ENCODE peak calls at places on chromosomes 3 and 15, in nine cellular contexts. D is breast epithelium; T is bronchial epithelial cell; Q is fibroblast of lung; K is CD4-positive, alpha-beta memory T cell; Y is skeletal muscle cell; E is CD8-positive, alpha-beta memory T cell; W is mammary epithelial cell; F is Peyer's patch. I is an unnamed sample.

GRCh38 chr3:24272875-24273274 is 221.8 kb downstream of the THRB start:
- DNase-seq in D (no peak), W (peak), Y (no peak), T (peak), Q (peak), F (no peak), E (no peak), K (no peak), I (no peak)

GRCh38 chr3:128237348-128238099 is 84.2 kb downstream of the EEFSEC start:
- DNase-seq in Q (no peak), Y (no peak), T (no peak), W (no peak), F (no peak), E (no peak), D (no peak), K (no peak), I (no peak)

GRCh38 chr3:53161345-53161819 is 373 bp downstream of the PRKCD start:
- DNase-seq in T (no peak), F (no peak), K (no peak), W (no peak), Q (no peak), E (no peak), Y (no peak), D (no peak), I (no peak)

GRCh38 chr3:19124752-19125151 is 23.6 kb upstream of the KCNH8 start:
- DNase-seq in T (no peak), F (no peak), Y (no peak), Q (no peak), W (no peak), D (no peak), E (no peak), K (no peak), I (no peak)

GRCh38 chr15:38610748-38611147 is 46.1 kb upstream of the RASGRP1 start:
- DNase-seq in Y (no peak), T (no peak), K (peak), D (no peak), Q (no peak), E (peak), F (no peak), W (no peak), I (no peak)

GRCh38 chr3:123383101-123384053 is 65.5 kb downstream of the ADCY5 start:
- DNase-seq in W (no peak), T (no peak), Q (peak), Y (peak), D (no peak), K (no peak), E (no peak), F (no peak), I (no peak)

GRCh38 chr3:105594219-105594618 is 227.5 kb downstream of the ALCAM start:
- DNase-seq in Y (no peak), W (peak), Q (peak), E (no peak), F (no peak), D (no peak), T (peak), K (no peak), I (no peak)

GRCh38 chr3:99394831-99395733 is 243.3 kb upstream of the COL8A1 start:
- DNase-seq in Q (peak), D (no peak), E (no peak), T (peak), K (no peak), F (no peak), Y (peak), W (peak), I (no peak)

GRCh38 chr3:98980915-98981596 is 79.6 kb upstream of the DCBLD2 start:
- DNase-seq in Q (peak), W (peak), D (no peak), E (no peak), T (peak), Y (peak), K (no peak), F (no peak), I (no peak)

GRCh38 chr3:123328851-123329635 is 119.8 kb downstream of the ADCY5 start:
- DNase-seq in Y (no peak), Q (peak), W (peak), E (peak), K (peak), T (peak), D (peak), F (peak), I (peak)

GRCh38 chr15:65954289-65954741 is 85.0 kb downstream of the RAB11A start:
- DNase-seq in Q (peak), T (peak), F (no peak), W (peak), Y (peak), K (no peak), D (peak), E (no peak), I (no peak)

GRCh38 chr3:118932822-118933558 is 101.7 kb downstream of the IGSF11 start:
- DNase-seq in E (no peak), F (no peak), W (no peak), D (peak), K (no peak), Y (no peak), Q (no peak), T (no peak), I (no peak)

GRCh38 chr3:157810924-157811718 is 295.1 kb downstream of the SHOX2 start:
- DNase-seq in T (no peak), F (no peak), Q (no peak), K (no peak), Y (no peak), D (no peak), W (no peak), E (no peak), I (no peak)

GRCh38 chr3:172106989-172107388 is 67.6 kb downstream of the FNDC3B start:
- DNase-seq in Q (peak), K (peak), W (no peak), D (no peak), Y (no peak), E (peak), F (peak), T (peak), I (peak)

GRCh38 chr3:38153986-38154608 is 11.2 kb upstream of the OXSR1 start:
- DNase-seq in W (peak), F (no peak), T (peak), Y (peak), K (no peak), Q (peak), D (peak), E (no peak), I (no peak)

GRCh38 chr15:80997692-80998091 is 3.0 kb upstream of the TLNRD1 start:
- DNase-seq in T (no peak), E (no peak), D (no peak), Q (no peak), K (no peak), F (no peak), W (no peak), Y (no peak), I (no peak)

GRCh38 chr15:66515901-66516322 is 10.8 kb downstream of the ZWILCH start:
- DNase-seq in E (no peak), K (no peak), D (no peak), Q (peak), F (no peak), T (no peak), Y (no peak), W (no peak), I (no peak)

GRCh38 chr3:25171118-25171912 is 256.7 kb upstream of the RARB start:
- DNase-seq in Y (no peak), E (no peak), Q (no peak), F (no peak), K (no peak), D (no peak), T (no peak), W (no peak), I (no peak)

GRCh38 chr3:167909443-167910287 is 174.1 kb downstream of the SERPINI1 start:
- DNase-seq in K (no peak), Y (no peak), T (no peak), W (no peak), D (no peak), E (no peak), Q (no peak), F (no peak), I (no peak)

GRCh38 chr3:116440196-116440595 is 5.1 kb downstream of the LSAMP start:
- DNase-seq in T (peak), F (no peak), Y (peak), E (no peak), Q (peak), D (no peak), K (no peak), W (peak), I (no peak)

GRCh38 chr15:69318033-69318432 is 19.3 kb downstream of the PAQR5 start:
- DNase-seq in Y (no peak), F (no peak), K (no peak), W (no peak), T (no peak), Q (no peak), D (no peak), E (no peak), I (no peak)

GRCh38 chr3:62110801-62111200 is 262.5 kb downstream of the FEZF2 start:
- DNase-seq in Y (no peak), Q (peak), E (no peak), W (no peak), T (no peak), K (no peak), F (no peak), D (no peak), I (no peak)

GRCh38 chr15:22952826-22953579 is 27.2 kb downstream of the CYFIP1 start:
- DNase-seq in Y (no peak), T (no peak), D (no peak), W (no peak), Q (no peak), E (no peak), K (no peak), F (no peak), I (no peak)

GRCh38 chr3:75242012-75242411 is 422.1 kb upstream of the FRG2C start:
- DNase-seq in Q (no peak), K (no peak), Y (no peak), E (no peak), D (no peak), F (no peak), T (no peak), W (no peak), I (no peak)

GRCh38 chr3:3259181-3259580 is 79.7 kb upstream of the CRBN start:
- DNase-seq in Q (no peak), T (peak), W (no peak), K (no peak), Y (no peak), E (no peak), D (no peak), F (no peak), I (no peak)

GRCh38 chr3:47005212-47006144 is 26.0 kb downstream of the NBEAL2 start:
- DNase-seq in K (no peak), T (no peak), F (no peak), Y (no peak), W (no peak), D (no peak), Q (no peak), E (no peak), I (no peak)

GRCh38 chr3:42635111-42635510 is 18.4 kb upstream of the ZBTB47 start:
- DNase-seq in Q (peak), D (no peak), F (no peak), E (no peak), Y (no peak), W (peak), T (peak), K (no peak), I (peak)

GRCh38 chr3:171977860-171978259 is 61.5 kb upstream of the FNDC3B start:
- DNase-seq in Q (no peak), E (no peak), K (no peak), W (no peak), F (no peak), T (no peak), D (no peak), Y (no peak), I (no peak)

GRCh38 chr3:124347418-124347817 is 355.5 kb upstream of the ROPN1 start:
- DNase-seq in Y (no peak), K (no peak), F (no peak), E (no peak), D (no peak), T (no peak), Q (no peak), W (peak), I (no peak)

GRCh38 chr15:56045068-56045748 is 51.8 kb upstream of the NEDD4 start:
- DNase-seq in Y (no peak), F (no peak), E (no peak), T (peak), W (peak), K (no peak), D (no peak), Q (no peak), I (no peak)

GRCh38 chr3:196600359-196600758 is 31.9 kb downstream of the FBXO45 start:
- DNase-seq in F (no peak), D (no peak), E (no peak), Q (no peak), K (no peak), T (no peak), Y (no peak), W (no peak), I (no peak)

GRCh38 chr3:13593615-13594014 is 44.7 kb downstream of the FBLN2 start:
- DNase-seq in W (no peak), Q (no peak), E (no peak), F (no peak), T (no peak), Y (no peak), D (no peak), K (no peak), I (no peak)

GRCh38 chr3:13594146-13594545 is 45.2 kb downstream of the FBLN2 start:
- DNase-seq in E (no peak), F (no peak), Y (no peak), Q (no peak), D (no peak), K (no peak), T (no peak), W (no peak), I (no peak)

GRCh38 chr3:13596426-13597205 is 47.7 kb downstream of the FBLN2 start:
- DNase-seq in W (no peak), E (no peak), F (no peak), K (no peak), T (no peak), D (no peak), Y (no peak), Q (no peak), I (no peak)

GRCh38 chr3:13595001-13595421 is 46.1 kb downstream of the FBLN2 start:
- DNase-seq in F (no peak), W (no peak), Q (no peak), Y (no peak), E (no peak), D (no peak), K (no peak), T (no peak), I (no peak)

DNA sequence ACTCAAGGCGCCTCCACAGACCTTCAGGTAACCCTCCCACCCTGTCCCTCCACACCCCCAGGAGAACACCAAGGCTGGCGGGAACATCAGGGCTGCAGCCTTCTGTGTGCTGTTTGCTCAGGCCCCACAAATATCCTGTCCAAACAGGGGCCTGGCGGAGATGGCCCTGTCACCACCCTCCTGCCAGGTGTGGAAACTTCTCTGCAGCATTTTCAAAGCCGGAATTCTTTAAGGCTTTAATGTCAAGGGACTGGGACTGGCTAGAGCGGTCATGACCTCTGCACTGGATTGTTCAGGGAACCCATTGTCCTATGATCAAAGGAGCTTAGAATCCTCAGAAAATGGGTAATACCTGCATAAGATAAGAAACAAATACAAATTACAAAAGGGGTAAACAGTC is 46.6 kb downstream of the FBLN2 start:
- DNase-seq in Q (no peak), F (no peak), D (no peak), T (no peak), E (no peak), Y (no peak), W (no peak), K (no peak), I (no peak)
- H3K4me3 ChIP-seq in Q (no peak), F (no peak), D (no peak), T (no peak), E (no peak), Y (no peak), W (no peak), K (no peak), I (no peak)

DNA sequence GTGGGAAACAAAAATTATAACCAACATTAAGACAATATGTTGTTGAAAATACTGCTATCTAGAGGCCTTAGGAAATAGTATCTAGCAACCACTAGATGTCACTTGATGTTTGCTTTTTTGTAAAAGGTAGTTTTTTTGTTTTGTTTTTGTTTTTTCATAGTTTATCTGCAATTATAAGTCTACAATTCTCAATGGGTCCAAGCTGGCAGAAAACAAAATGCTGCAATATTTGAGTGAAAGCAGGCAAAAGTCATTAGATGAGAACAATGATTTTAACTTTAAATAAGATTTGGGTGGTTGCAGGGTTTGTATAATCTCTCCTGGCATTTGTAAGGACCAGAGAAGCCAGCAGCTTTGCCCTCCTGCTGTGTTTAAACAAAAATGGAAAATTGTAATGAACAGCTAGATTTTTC is 27.0 kb downstream of the DUT start:
- DNase-seq in W (no peak), T (peak), E (no peak), Q (peak), K (no peak), D (no peak), Y (no peak), F (no peak), I (no peak)
- H3K4me3 ChIP-seq in W (no peak), T (no peak), E (no peak), Q (no peak), K (no peak), D (no peak), Y (no peak), F (no peak), I (no peak)

GRCh38 chr3:73623316-73623715 is 1.4 kb downstream of the PDZRN3 start:
- DNase-seq in Y (no peak), K (no peak), Q (no peak), T (no peak), D (no peak), E (no peak), F (no peak), W (no peak), I (no peak)
- H3K4me3 ChIP-seq in Y (peak), K (no peak), Q (peak), T (no peak), D (peak), E (no peak), F (peak), W (no peak), I (no peak)

GRCh38 chr3:178532414-178532813 is 3.8 kb upstream of the KCNMB2 start:
- DNase-seq in Y (no peak), K (no peak), F (no peak), T (peak), W (no peak), D (no peak), E (no peak), Q (peak), I (no peak)

GRCh38 chr3:178538065-178538464 is 1.8 kb downstream of the KCNMB2 start:
- DNase-seq in T (no peak), Q (no peak), F (no peak), W (no peak), K (no peak), D (no peak), Y (no peak), E (no peak), I (no peak)

GRCh38 chr3:178537123-178537754 is 1.0 kb downstream of the KCNMB2 start:
- DNase-seq in K (no peak), D (no peak), Q (no peak), Y (no peak), T (no peak), E (no peak), F (no peak), W (no peak), I (no peak)

GRCh38 chr3:178540184-178540583 is 3.9 kb downstream of the KCNMB2 start:
- DNase-seq in Y (no peak), E (no peak), T (no peak), F (no peak), W (no peak), K (no peak), D (no peak), Q (no peak), I (no peak)

DNA sequence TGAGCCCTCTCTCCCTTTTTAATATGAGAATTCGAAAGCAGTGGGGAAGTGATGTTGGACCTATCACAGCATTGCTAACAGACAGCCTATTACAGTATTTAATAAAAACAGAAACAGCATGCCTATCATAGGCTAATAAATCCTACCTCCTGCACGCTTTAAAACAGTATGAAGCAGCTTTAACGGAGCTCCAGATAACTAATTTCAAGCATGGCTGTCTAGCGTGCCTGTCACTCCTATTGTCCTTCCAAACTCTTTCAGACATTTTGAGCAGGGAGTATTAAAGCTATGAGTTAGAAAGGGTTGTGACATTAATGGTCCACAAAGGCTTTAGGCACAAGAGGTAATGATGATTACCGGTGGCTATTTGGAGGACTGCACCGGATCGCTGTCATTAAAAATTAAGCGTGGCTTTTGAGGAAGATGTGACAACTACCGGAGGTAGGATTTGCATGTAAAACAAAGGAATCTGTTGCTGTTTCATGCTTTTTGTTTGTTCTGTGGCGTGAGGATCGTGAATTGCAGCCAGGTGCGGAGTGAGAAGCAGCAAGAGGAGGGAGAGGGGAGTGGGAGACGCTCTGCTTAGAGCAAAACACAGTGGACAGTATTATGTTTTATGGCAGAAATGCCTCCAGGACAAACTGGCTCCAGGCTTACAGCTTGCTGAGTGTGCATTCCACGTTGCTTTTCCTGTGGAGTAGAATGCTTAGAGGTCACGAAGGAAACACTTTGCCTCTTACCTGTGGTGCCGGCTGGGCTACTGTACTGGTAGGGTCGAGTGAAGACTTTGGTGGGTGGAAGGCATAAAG is at the start of gene KCNMB2:
- DNase-seq in D (no peak), T (no peak), F (no peak), W (no peak), Y (no peak), Q (peak), E (no peak), K (no peak), I (no peak)
- H3K4me3 ChIP-seq in D (peak), T (no peak), F (peak), W (no peak), Y (peak), Q (peak), E (no peak), K (no peak), I (no peak)

GRCh38 chr3:181105636-181106035 is 116.1 kb upstream of the DNAJC19 start:
- DNase-seq in F (no peak), Y (no peak), K (no peak), Q (no peak), D (no peak), T (no peak), W (no peak), E (no peak), I (no peak)
- H3K4me3 ChIP-seq in F (no peak), Y (no peak), K (no peak), Q (no peak), D (no peak), T (no peak), W (no peak), E (no peak), I (no peak)

GRCh38 chr15:99925661-99926461 is 192.6 kb upstream of the LYSMD4 start:
- DNase-seq in D (peak), E (peak), K (peak), T (peak), W (peak), Q (peak), Y (no peak), F (peak), I (no peak)
- H3K4me3 ChIP-seq in D (peak), E (peak), K (peak), T (peak), W (peak), Q (no peak), Y (peak), F (peak), I (peak)

GRCh38 chr3:112814256-112814655 is 32.4 kb downstream of the CD200R1L start:
- DNase-seq in F (no peak), Q (peak), D (no peak), W (peak), Y (peak), E (no peak), T (peak), K (peak), I (peak)
- H3K4me3 ChIP-seq in F (no peak), Q (no peak), D (no peak), W (no peak), Y (no peak), E (no peak), T (no peak), K (no peak), I (no peak)

GRCh38 chr3:66441124-66441523 is 59.7 kb downstream of the LRIG1 start:
- DNase-seq in W (peak), F (no peak), E (no peak), Q (peak), Y (no peak), T (peak), K (no peak), D (peak), I (peak)

GRCh38 chr3:66444146-66444644 is 56.6 kb downstream of the LRIG1 start:
- DNase-seq in Y (no peak), Q (no peak), D (no peak), F (no peak), K (no peak), E (no peak), T (no peak), W (no peak), I (no peak)

GRCh38 chr3:66443404-66443803 is 57.4 kb downstream of the LRIG1 start:
- DNase-seq in K (no peak), W (no peak), D (no peak), E (no peak), Y (no peak), Q (no peak), F (no peak), T (no peak), I (no peak)

GRCh38 chr3:66441692-66442091 is 59.1 kb downstream of the LRIG1 start:
- DNase-seq in T (no peak), E (no peak), F (no peak), K (no peak), W (no peak), Y (no peak), D (no peak), Q (no peak), I (no peak)

GRCh38 chr3:66442254-66443249 is 58.3 kb downstream of the LRIG1 start:
- DNase-seq in K (no peak), W (peak), Y (peak), F (no peak), T (peak), Q (peak), D (peak), E (no peak), I (no peak)
- H3K4me3 ChIP-seq in K (no peak), W (no peak), Y (peak), F (no peak), T (no peak), Q (no peak), D (no peak), E (no peak), I (no peak)

I was measured in Jurkat, Clone E6-1.